ENCODE peak calls at places on chromosomes 13 and 19, in eight cellular contexts. G, Y, S, T, P, K, H and I are unnamed samples.

GRCh38 chr19:8592231-8593009 is 15.2 kb upstream of the MYO1F start:
- DNase-seq in H (peak), P (no peak), T (no peak), Y (peak), K (peak), S (peak), G (peak), I (peak)

GRCh38 chr19:9171393-9171991 is 7.3 kb upstream of the OR7D2 start:
- DNase-seq in Y (no peak), H (no peak), K (no peak), S (no peak), T (no peak), G (no peak), P (no peak), I (no peak)

GRCh38 chr13:107035778-107036177 is 467.8 kb upstream of the ARGLU1 start:
- DNase-seq in S (no peak), H (no peak), K (no peak), P (no peak), G (no peak), Y (no peak), T (no peak), I (no peak)

GRCh38 chr19:10454267-10454666 is 33.9 kb downstream of the PDE4A start:
- DNase-seq in T (peak), H (no peak), P (no peak), K (no peak), Y (no peak), G (no peak), S (peak), I (no peak)

GRCh38 chr19:2923510-2923909 is 21.3 kb downstream of the ZNF77 start:
- DNase-seq in T (peak), S (no peak), P (peak), Y (no peak), H (no peak), G (no peak), K (no peak), I (no peak)

GRCh38 chr13:53788286-53788685 is 759.7 kb downstream of the OLFM4 start:
- DNase-seq in H (no peak), T (no peak), K (no peak), P (no peak), S (no peak), G (no peak), Y (no peak), I (no peak)

GRCh38 chr13:39411501-39411900 is 191.5 kb downstream of the LHFPL6 start:
- DNase-seq in H (no peak), G (no peak), T (no peak), S (no peak), P (no peak), K (no peak), Y (no peak), I (no peak)

GRCh38 chr19:39865953-39866352 is 19.8 kb upstream of the FBL start:
- DNase-seq in H (no peak), G (no peak), P (no peak), Y (no peak), S (no peak), K (no peak), T (no peak), I (no peak)

GRCh38 chr19:16031872-16032200 is 44.5 kb upstream of the TPM4 start:
- DNase-seq in P (no peak), H (no peak), T (no peak), S (no peak), K (no peak), G (no peak), Y (no peak), I (no peak)

GRCh38 chr19:6739390-6739883 is at the start of gene TRIP10:
- DNase-seq in Y (peak), G (peak), H (peak), T (peak), P (peak), K (peak), S (peak), I (no peak)

GRCh38 chr13:26300140-26300539 is 46.2 kb downstream of the CDK8 start:
- DNase-seq in H (no peak), G (peak), S (no peak), K (peak), P (no peak), T (no peak), Y (no peak), I (no peak)

GRCh38 chr19:11421607-11422098 is 2.5 kb upstream of the RGL3 start:
- DNase-seq in K (no peak), P (no peak), S (no peak), H (peak), G (no peak), T (peak), Y (peak), I (no peak)

GRCh38 chr13:32309812-32310706 is 5.1 kb downstream of the ZAR1L start:
- DNase-seq in H (peak), P (no peak), G (no peak), Y (peak), T (peak), K (no peak), S (no peak), I (no peak)

GRCh38 chr19:47417107-47417745 is 2.1 kb downstream of the MEIS3 start:
- DNase-seq in T (no peak), H (no peak), Y (no peak), S (no peak), K (no peak), G (no peak), P (no peak), I (no peak)

GRCh38 chr19:44993526-44993925 is 7.7 kb upstream of the RELB start:
- DNase-seq in K (no peak), H (no peak), T (no peak), Y (no peak), P (no peak), S (no peak), G (no peak), I (no peak)

GRCh38 chr19:44278181-44278690 is 18.6 kb downstream of the ZNF233 start:
- DNase-seq in H (no peak), G (no peak), T (no peak), S (no peak), K (no peak), P (no peak), Y (no peak), I (no peak)

GRCh38 chr19:18294467-18294864 is 13.0 kb upstream of the JUND start:
- DNase-seq in S (no peak), T (peak), H (peak), K (peak), P (peak), Y (peak), G (peak), I (no peak)

GRCh38 chr13:32255744-32256120 is 59.4 kb downstream of the ZAR1L start:
- DNase-seq in S (no peak), T (no peak), P (peak), K (no peak), G (no peak), H (no peak), Y (no peak), I (no peak)

GRCh38 chr19:29872224-29872731 is 60.5 kb downstream of the CCNE1 start:
- DNase-seq in G (no peak), P (no peak), H (no peak), T (peak), K (no peak), Y (no peak), S (no peak), I (no peak)

GRCh38 chr13:41835871-41836270 is 125.0 kb downstream of the VWA8 start:
- DNase-seq in S (no peak), H (no peak), G (no peak), T (no peak), Y (no peak), K (no peak), P (no peak), I (no peak)

GRCh38 chr13:107202371-107203023 is 634.6 kb upstream of the ARGLU1 start:
- DNase-seq in Y (no peak), G (no peak), H (no peak), K (no peak), P (no peak), T (no peak), S (no peak), I (no peak)

GRCh38 chr13:84925443-84925842 is 873.8 kb downstream of the SLITRK6 start:
- DNase-seq in K (no peak), S (no peak), T (no peak), P (no peak), H (no peak), G (no peak), Y (no peak), I (no peak)

GRCh38 chr13:20495087-20496023 is 30.3 kb downstream of the CRYL1 start:
- DNase-seq in P (no peak), K (peak), G (no peak), H (peak), Y (peak), T (peak), S (peak), I (no peak)

GRCh38 chr13:101779147-101779546 is 326.7 kb downstream of the ITGBL1 start:
- DNase-seq in G (no peak), K (no peak), P (no peak), Y (no peak), T (no peak), H (no peak), S (no peak), I (no peak)